ENCODE peak calls at places on chromosomes 5 and 9, in five cellular contexts. Z is IMR-90, B is kidney, S is dorsolateral prefrontal cortex, E is cardiac fibroblast. G is an unnamed sample.

GRCh38 chr9:83060557-83060956 is 2.4 kb downstream of the RASEF start:
- DNase-seq in Z (no peak), B (no peak), S (no peak), E (no peak), G (no peak)

GRCh38 chr5:43207601-43208000 is 15.6 kb downstream of the NIM1K start:
- DNase-seq in Z (peak; percentile 77), B (no peak), S (no peak), E (no peak), G (peak; percentile 5)

GRCh38 chr5:171649002-171649401 is 136.6 kb upstream of the SMIM23 start:
- DNase-seq in Z (no peak), B (no peak), S (no peak), E (no peak), G (no peak)

GRCh38 chr5:31066655-31067328 is 126.7 kb upstream of the CDH6 start:
- DNase-seq in Z (peak; percentile 62), B (no peak), S (no peak), E (peak; percentile 79), G (peak; percentile 66)

GRCh38 chr9:18896531-18897179 is 136.4 kb downstream of the SAXO1 start:
- DNase-seq in Z (no peak), B (no peak), S (no peak), E (no peak), G (no peak)

GRCh38 chr9:11549311-11549794 is 936.6 kb upstream of the PTPRD start:
- DNase-seq in Z (no peak), B (peak; percentile 12), S (no peak), E (no peak), G (no peak)

GRCh38 chr5:142434322-142434612 is 109.4 kb upstream of the SPRY4 start:
- DNase-seq in Z (no peak), B (no peak), S (no peak), E (no peak), G (no peak)

GRCh38 chr9:6910032-6910431 is 152.3 kb downstream of the KDM4C start:
- DNase-seq in Z (peak; percentile 34), B (no peak), S (no peak), E (peak; percentile 52), G (peak; percentile 48)

GRCh38 chr5:144201578-144201977 is 30.9 kb downstream of the KCTD16 start:
- DNase-seq in Z (no peak), B (no peak), S (no peak), E (no peak), G (no peak)

GRCh38 chr5:59615272-59615671 is 278.3 kb downstream of the PDE4D start:
- DNase-seq in Z (no peak), B (no peak), S (no peak), E (peak; percentile 25), G (peak; percentile 28)

GRCh38 chr9:22528485-22528884 is 81.9 kb downstream of the DMRTA1 start:
- DNase-seq in Z (peak; percentile 24), B (no peak), S (no peak), E (peak; percentile 14), G (peak; percentile 0)

GRCh38 chr5:608286-609087 is 3.7 kb upstream of the CEP72 start:
- DNase-seq in Z (no peak), B (no peak), S (no peak), E (no peak), G (no peak)
- H3K4me3 ChIP-seq in Z (no peak overlapping the region), B (no peak overlapping the region), S (no peak overlapping the region), E (no peak overlapping the region), G (no peak overlapping the region)

GRCh38 chr9:109556786-109557185 is 58.7 kb upstream of the PTPN3 start:
- DNase-seq in Z (no peak), B (no peak), S (no peak), E (no peak), G (no peak)

GRCh38 chr9:109561137-109561536 is 63.0 kb upstream of the PTPN3 start:
- DNase-seq in Z (no peak), B (no peak), S (no peak), E (no peak), G (no peak)

GRCh38 chr9:109558718-109559151 is 60.6 kb upstream of the PTPN3 start:
- DNase-seq in Z (no peak), B (no peak), S (no peak), E (peak; percentile 2), G (no peak)

GRCh38 chr9:109557481-109557880 is 59.4 kb upstream of the PTPN3 start:
- DNase-seq in Z (no peak), B (no peak), S (no peak), E (no peak), G (no peak)

DNA sequence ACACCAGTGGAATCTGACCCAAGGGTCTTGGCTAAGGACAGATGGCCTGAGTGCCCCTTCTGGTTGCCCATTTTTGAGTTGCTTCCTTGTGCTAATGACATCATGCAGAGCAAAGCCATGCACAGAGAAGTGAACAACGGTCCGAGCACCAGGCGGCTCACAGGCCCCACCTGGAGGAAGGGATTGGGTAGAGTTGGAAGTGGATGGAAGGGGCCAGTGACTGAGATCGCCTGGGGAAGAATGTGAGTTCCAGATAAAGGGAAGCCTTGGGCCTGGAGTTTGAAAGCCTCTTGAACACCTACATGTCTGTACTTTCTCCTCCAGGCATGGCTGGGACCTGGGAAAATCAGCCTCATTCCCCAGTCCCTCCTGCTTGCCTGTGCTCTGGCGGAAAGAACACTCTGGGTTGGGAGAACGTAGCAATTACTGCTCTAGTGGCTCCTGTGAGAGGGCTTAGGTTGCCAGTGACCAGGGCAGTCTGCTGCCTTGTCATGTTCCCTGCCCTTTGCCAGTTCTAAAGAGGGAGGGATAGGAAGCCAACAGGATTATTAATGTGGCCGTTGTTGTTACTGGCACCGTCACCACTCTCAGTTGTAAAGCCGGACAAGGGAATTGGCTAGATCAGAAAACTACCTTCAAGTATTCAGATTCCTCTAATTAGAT is 62.5 kb upstream of the PTPN3 start:
- DNase-seq in Z (no peak), B (no peak), S (no peak), E (no peak), G (no peak)
- TF ChIP-seq CTCF in Z (no peak), B (no peak), S (no peak), E (no peak), G (no peak)

DNA sequence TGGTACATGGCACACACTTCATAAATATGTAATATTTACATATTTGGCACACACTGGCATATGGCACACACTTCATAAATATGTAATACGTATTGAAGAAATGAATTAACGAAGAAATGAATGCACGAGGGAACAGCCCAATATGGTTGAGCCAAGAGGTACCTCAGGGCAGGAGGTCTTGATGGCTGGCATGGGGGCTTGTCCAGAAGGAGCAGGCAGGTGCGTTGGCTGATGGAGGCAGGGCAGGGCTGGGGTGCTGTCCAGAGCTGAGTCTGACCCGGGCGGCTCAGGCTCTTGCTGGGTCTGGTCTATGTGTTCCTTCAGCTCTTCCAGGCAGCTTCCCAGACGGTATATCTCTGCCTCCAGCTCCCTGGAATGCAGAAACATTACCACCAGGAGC is 26.2 kb downstream of the AKNA start:
- DNase-seq in Z (no peak), B (peak; percentile 62), S (no peak), E (no peak), G (no peak)
- H3K4me3 ChIP-seq in Z (no peak overlapping the region), B (no peak overlapping the region), S (no peak overlapping the region), E (no peak overlapping the region), G (no peak overlapping the region)

DNA sequence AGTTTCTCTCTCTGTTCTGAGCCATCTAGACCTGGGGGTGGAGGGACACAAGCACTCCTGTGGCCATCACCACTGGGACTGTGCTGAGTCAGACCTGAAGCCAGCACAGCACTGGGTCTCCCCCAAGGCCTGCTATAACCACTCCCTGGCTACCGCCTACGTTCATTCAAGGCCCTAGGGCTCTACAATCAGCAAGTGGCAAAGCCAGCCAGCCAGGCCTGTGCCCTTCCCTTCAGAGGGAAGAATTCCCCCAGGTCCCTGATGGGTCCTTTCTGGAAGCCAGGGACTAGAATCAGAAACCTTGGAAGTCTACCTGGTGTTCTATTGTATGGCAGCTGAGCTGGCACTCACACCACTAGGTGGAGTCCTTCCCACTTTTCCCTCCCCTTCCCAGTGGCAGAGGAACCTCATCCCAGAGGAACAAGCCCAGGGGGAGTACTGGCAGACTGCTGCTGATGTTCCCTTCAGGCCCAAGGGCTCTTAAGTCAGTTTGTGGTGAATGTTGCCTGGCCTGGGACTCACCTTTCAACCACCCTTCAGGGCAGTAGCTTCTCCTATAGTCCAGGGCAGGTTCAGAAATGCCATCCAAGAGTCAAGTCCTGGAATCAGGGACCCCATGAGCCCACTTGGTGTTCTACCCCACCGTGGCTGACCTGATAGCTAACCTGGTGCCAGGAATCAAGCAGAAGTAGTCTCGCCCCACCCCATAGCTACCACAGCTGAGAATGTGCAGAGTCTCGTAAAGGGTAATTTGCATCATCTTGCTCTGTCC is 20.0 kb downstream of the JMY start:
- DNase-seq in Z (peak; percentile 46), B (no peak), S (no peak), E (peak; percentile 39), G (peak; percentile 47)
- TF ChIP-seq CTCF in Z (peak; percentile 58), B (peak; percentile 45), S (peak; percentile 46), E (peak; percentile 80), G (peak; percentile 78)

DNA sequence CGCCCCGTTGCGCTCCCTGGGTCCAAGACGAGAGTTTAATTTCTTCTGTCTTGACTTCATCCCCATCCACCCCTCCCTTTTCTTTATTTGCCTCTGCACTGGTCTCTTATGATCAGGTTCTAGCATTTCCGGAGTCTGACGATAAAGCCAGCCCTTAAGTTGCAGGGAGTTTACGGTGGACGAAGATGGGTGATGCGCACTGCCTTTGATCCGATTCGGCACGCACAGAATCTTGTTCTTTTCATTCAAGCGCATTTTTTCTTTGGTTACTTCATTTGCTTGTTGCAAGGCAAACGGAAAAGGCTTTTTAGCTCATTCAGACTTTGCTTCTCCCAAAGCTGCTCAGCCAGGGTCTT is 490 bp upstream of the MCTP1 start:
- DNase-seq in Z (no peak), B (no peak), S (no peak), E (no peak), G (no peak)
- H3K4me3 ChIP-seq in Z (no peak overlapping the region), B (peak overlapping the region; percentile 60), S (peak overlapping the region; percentile 67), E (peak overlapping the region; percentile 52), G (no peak overlapping the region)

DNA sequence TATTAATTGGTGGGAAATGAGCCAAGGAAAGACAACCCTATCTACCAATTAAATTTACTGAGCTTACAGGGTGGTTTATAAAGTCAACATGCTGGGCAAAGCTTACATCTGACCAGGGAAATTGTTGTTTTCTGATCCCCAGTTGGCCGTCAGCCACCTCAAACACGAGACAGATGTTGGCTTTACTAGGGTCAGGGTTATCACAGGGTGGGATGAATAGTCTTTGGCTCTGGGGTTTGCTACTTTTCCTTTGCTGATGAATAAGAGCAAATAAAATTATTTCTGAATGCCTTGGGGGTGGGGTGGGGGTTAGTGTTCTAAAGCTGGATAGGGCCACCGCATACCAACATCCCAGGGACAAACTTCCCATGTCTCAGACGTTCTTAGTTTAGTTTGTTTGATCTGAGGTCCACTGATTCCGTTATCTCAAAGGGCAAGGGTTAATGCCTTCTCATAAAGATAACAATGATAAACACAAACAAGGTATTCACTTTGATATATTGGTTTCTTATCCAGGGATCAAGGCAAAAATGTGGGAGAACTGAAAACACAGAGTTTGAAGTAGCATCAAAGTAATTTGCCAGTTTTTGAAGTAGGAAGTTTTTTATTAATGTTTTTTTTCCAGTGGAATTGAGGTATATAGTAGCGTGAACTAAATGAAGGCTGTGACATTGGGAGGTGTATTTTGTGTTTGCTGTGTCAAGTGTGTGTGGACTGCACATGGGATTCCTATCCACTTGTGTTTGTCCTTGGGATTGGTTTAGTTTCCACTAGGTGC is 109.1 kb upstream of the RPS23 start:
- DNase-seq in Z (peak; percentile 18), B (peak; percentile 72), S (no peak), E (peak; percentile 81), G (peak; percentile 61)
- TF ChIP-seq CTCF in Z (no peak), B (no peak), S (no peak), E (no peak), G (no peak)